ENCODE peak calls at places on chromosome 12, in four cellular contexts. V, I, C and T are unnamed samples.

GRCh38 chr12:70091021-70091521 is 152.2 kb upstream of the CNOT2 start:
- DNase-seq in V (no peak), I (no peak), C (no peak), T (no peak)

GRCh38 chr12:107329569-107330324 is 236.4 kb upstream of the CRY1 start:
- DNase-seq in V (no peak), I (no peak), C (peak; percentile 43), T (peak; percentile 55)

GRCh38 chr12:124392271-124392990 is 97.5 kb downstream of the RFLNA start:
- DNase-seq in V (peak; percentile 84), I (no peak), C (peak; percentile 45), T (peak; percentile 77)

GRCh38 chr12:111453071-111453989 is 47.6 kb downstream of the SH2B3 start:
- DNase-seq in V (no peak), I (no peak), C (no peak), T (no peak)

GRCh38 chr12:115297445-115297844 is 613.5 kb upstream of the TBX3 start:
- DNase-seq in V (no peak), I (peak; percentile 2), C (no peak), T (no peak)

GRCh38 chr12:39831587-39832315 is 212.1 kb upstream of the ABCD2 start:
- DNase-seq in V (no peak), I (no peak), C (peak; percentile 30), T (peak; percentile 11)

GRCh38 chr12:81888961-81889360 is 129.8 kb upstream of the PPFIA2 start:
- DNase-seq in V (no peak), I (peak; percentile 5), C (no peak), T (no peak)

GRCh38 chr12:131604146-131604844 is 106.6 kb upstream of the SFSWAP start:
- DNase-seq in V (no peak), I (no peak), C (no peak), T (no peak)

GRCh38 chr12:54428050-54429013 is 9.3 kb upstream of the ITGA5 start:
- DNase-seq in V (peak; percentile 57), I (no peak), C (peak; percentile 68), T (peak; percentile 60)

GRCh38 chr12:24864796-24865125 is 84.1 kb downstream of the BCAT1 start:
- DNase-seq in V (no peak), I (no peak), C (peak; percentile 60), T (peak; percentile 49)

GRCh38 chr12:112752298-112752697 is 39.2 kb upstream of the RPH3A start:
- DNase-seq in V (no peak), I (no peak), C (no peak), T (no peak)

GRCh38 chr12:63206908-63207307 is 55.9 kb upstream of the AVPR1A start:
- DNase-seq in V (no peak), I (no peak), C (no peak), T (peak; percentile 6)

GRCh38 chr12:64461634-64462414 is 9.9 kb downstream of the TBK1 start:
- DNase-seq in V (no peak), I (no peak), C (peak; percentile 78), T (peak; percentile 85)

GRCh38 chr12:86711716-86712115 is 455.5 kb upstream of the MGAT4C start:
- DNase-seq in V (no peak), I (no peak), C (no peak), T (no peak)

GRCh38 chr12:52380271-52380694 is 5.2 kb downstream of the KRT84 start:
- DNase-seq in V (peak; percentile 81), I (no peak), C (no peak), T (peak; percentile 16)

GRCh38 chr12:106871477-106871876 is 84.2 kb upstream of the TMEM263 start:
- DNase-seq in V (no peak), I (no peak), C (peak; percentile 66), T (peak; percentile 28)

DNA sequence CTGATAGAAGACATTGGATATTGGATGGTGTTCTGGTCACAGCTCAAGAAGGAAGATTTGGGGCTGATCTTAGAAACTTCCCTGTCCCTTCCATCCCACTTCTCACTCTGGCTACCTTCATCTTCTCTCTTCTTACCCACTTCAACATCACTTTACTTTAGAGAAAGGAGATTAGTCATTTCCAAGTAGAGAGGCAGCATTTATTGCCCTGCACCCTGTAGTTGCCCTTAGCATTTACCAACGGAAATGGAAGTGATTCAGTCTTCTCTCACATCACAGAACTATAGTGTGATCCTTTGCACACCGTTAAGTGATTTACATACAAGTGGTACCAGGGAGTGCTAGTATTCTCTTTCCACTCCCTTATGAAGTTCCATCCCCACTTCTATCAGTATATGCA is 52.4 kb downstream of the PHLDA1 start:
- DNase-seq in V (no peak), I (no peak), C (peak; percentile 66), T (peak; percentile 83)
- H3K18ac ChIP-seq in V (no peak overlapping the region), I (no peak overlapping the region), C (peak overlapping the region; percentile 100), T (peak overlapping the region; percentile 81)

GRCh38 chr12:7221486-7221885 is 32.0 kb downstream of the PEX5 start:
- DNase-seq in V (no peak), I (no peak), C (peak; percentile 7), T (peak; percentile 8)
- H3K9me3 ChIP-seq in V (no peaks in the 10 kb centered on the region), I (no peaks in the 10 kb centered on the region), C (no peaks in the 10 kb centered on the region), T (no peaks in the 10 kb centered on the region)

GRCh38 chr12:49673446-49674317 is 33.5 kb downstream of the FMNL3 start:
- DNase-seq in V (peak; percentile 85), I (peak; percentile 69), C (peak; percentile 94), T (peak; percentile 98)
- H2BK120ac ChIP-seq in V (no peak overlapping the region), I (no peak overlapping the region), C (peak overlapping the region; percentile 88), T (peak overlapping the region; percentile 91)

GRCh38 chr12:32423598-32423997 is 24.2 kb downstream of the FGD4 start:
- DNase-seq in V (no peak), I (no peak), C (no peak), T (no peak)

GRCh38 chr12:32419520-32419960 is 20.2 kb downstream of the FGD4 start:
- DNase-seq in V (no peak), I (no peak), C (peak; percentile 11), T (peak; percentile 35)

GRCh38 chr12:32418903-32419519 is 19.7 kb downstream of the FGD4 start:
- DNase-seq in V (peak; percentile 57), I (no peak), C (no peak), T (no peak)

GRCh38 chr12:32413412-32413811 is 14.1 kb downstream of the FGD4 start:
- DNase-seq in V (no peak), I (no peak), C (no peak), T (no peak)

GRCh38 chr12:32418221-32418620 is 18.9 kb downstream of the FGD4 start:
- DNase-seq in V (no peak), I (no peak), C (no peak), T (no peak)
- H3K18ac ChIP-seq in V (no peak overlapping the region), I (no peak overlapping the region), C (no peak overlapping the region), T (no peak overlapping the region)

GRCh38 chr12:34597548-34598351 is 575.5 kb downstream of the ALG10 start:
- DNase-seq in V (no peak), I (no peak), C (no peak), T (no peak)
- H3K9me3 ChIP-seq in V (peaks cover 86% of the 10 kb centered on the region), I (peaks cover 5% of the 10 kb centered on the region), C (peaks cover 54% of the 10 kb centered on the region), T (peaks cover 44% of the 10 kb centered on the region)

GRCh38 chr12:120925740-120926563 is 21.8 kb upstream of the SPPL3 start:
- DNase-seq in V (peak; percentile 97), I (no peak), C (no peak), T (no peak)
- H2BK120ac ChIP-seq in V (no peak overlapping the region), I (no peak overlapping the region), C (no peak overlapping the region), T (no peak overlapping the region)

DNA sequence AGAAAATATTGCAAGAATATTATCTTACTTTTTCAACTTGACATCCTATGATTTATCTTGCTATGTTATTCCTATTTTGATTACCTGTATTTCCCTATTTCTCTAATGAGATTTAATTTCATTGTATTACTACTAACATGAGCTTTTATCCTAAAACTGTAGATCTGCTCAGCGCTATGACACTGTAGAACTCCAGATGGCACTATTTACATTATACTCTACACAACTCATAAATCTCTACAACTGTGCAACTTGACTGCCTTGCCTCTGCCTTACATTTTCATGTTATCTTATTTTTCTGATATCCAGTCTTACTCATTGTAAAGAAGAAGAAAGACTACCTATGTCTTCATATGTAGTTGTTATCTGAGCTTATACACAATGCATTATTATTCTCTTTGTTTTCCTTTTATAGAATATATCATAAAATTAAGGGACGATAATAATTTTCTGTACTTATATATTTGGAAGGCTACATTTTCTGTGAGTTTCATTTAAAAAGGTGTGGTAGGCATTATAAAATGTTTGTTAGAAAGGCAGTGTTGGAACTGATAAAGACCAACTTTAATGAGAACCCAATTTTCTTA is 24.1 kb downstream of the NUP37 start:
- DNase-seq in V (no peak), I (no peak), C (peak; percentile 61), T (peak; percentile 48)
- H3K18ac ChIP-seq in V (no peak overlapping the region), I (no peak overlapping the region), C (no peak overlapping the region), T (no peak overlapping the region)

DNA sequence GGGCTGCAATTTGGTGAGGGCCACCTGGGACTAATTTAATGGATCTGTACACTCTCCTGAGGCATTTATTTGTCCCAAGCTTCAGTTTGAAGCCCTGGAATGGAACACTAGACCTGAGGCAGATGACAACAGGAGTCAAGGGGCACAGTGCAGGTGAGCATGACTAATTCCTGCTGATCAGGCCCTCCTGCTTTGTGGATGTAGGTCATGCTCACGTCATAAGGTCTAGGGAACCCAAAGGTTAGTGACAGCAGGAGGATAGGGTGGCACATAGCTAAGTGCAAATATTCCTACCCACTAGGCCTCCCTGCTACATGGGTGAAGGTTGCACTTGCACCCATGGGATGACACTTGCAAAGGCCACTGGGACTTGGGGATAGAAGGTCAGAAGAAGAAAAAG is 30.8 kb downstream of the SDR9C7 start:
- DNase-seq in V (no peak), I (no peak), C (no peak), T (no peak)
- H3K9me3 ChIP-seq in V (peaks cover 34% of the 10 kb centered on the region), I (no peaks in the 10 kb centered on the region), C (peaks cover 19% of the 10 kb centered on the region), T (peaks cover 4% of the 10 kb centered on the region)

GRCh38 chr12:15555466-15555865 is 233.2 kb downstream of the PTPRO start:
- DNase-seq in V (no peak), I (no peak), C (no peak), T (no peak)

GRCh38 chr12:15562263-15562662 is 226.9 kb downstream of the EPS8 start:
- DNase-seq in V (no peak), I (no peak), C (no peak), T (no peak)

GRCh38 chr12:15563683-15564082 is 225.5 kb downstream of the EPS8 start:
- DNase-seq in V (no peak), I (no peak), C (peak; percentile 68), T (no peak)

GRCh38 chr12:15556411-15556810 is 232.8 kb downstream of the EPS8 start:
- DNase-seq in V (no peak), I (no peak), C (no peak), T (no peak)

GRCh38 chr12:15558915-15559528 is 230.2 kb downstream of the EPS8 start:
- DNase-seq in V (no peak), I (no peak), C (peak; percentile 87), T (no peak)
- H2BK120ac ChIP-seq in V (no peak overlapping the region), I (no peak overlapping the region), C (no peak overlapping the region), T (no peak overlapping the region)